ENCODE peak calls at places on chromosomes 3 and 15, in six cellular contexts. E is LHCN-M2, J is A549, D is osteoblast, A is GM12865, B is NCI-H1105 treated with DMSO at 0.1 percent for 48 hours. T is an unnamed sample.

GRCh38 chr15:29057856-29058255 is 172.1 kb downstream of the APBA2 start:
- DNase-seq in E (no peak), J (no peak), D (no peak), A (no peak), B (no peak), T (no peak)

GRCh38 chr15:73388256-73388781 is 19.6 kb upstream of the HCN4 start:
- DNase-seq in E (peak), J (peak), D (peak), A (no peak), B (no peak), T (peak)

GRCh38 chr3:124631727-124632126 is 98.5 kb upstream of the UMPS start:
- DNase-seq in E (no peak), J (no peak), D (no peak), A (no peak), B (no peak), T (no peak)

GRCh38 chr3:169760479-169760878 is 4.4 kb downstream of the TERC start:
- DNase-seq in E (peak), J (peak), D (no peak), A (peak), B (no peak), T (peak)

GRCh38 chr3:181210275-181210674 is 220.7 kb upstream of the DNAJC19 start:
- DNase-seq in E (peak), J (peak), D (no peak), A (peak), B (peak), T (peak)

GRCh38 chr15:24856397-24857093 is 98.2 kb upstream of the SNRPN start:
- DNase-seq in E (no peak), J (no peak), D (no peak), A (no peak), B (no peak), T (no peak)

GRCh38 chr15:90872481-90873184 is 4.2 kb downstream of the FURIN start:
- DNase-seq in E (peak), J (peak), D (peak), A (peak), B (no peak), T (peak)

GRCh38 chr3:20648921-20649381 is 462.9 kb upstream of the SGO1 start:
- DNase-seq in E (no peak), J (no peak), D (no peak), A (no peak), B (no peak), T (peak)

GRCh38 chr15:55823191-55823670 is 80.3 kb upstream of the PRTG start:
- DNase-seq in E (peak), J (no peak), D (no peak), A (no peak), B (peak), T (peak)

GRCh38 chr3:125119752-125120369 is 64.1 kb upstream of the HEG1 start:
- DNase-seq in E (no peak), J (no peak), D (no peak), A (peak), B (no peak), T (peak)

GRCh38 chr3:24722106-24722505 is 227.5 kb upstream of the THRB start:
- DNase-seq in E (no peak), J (no peak), D (no peak), A (no peak), B (no peak), T (no peak)

GRCh38 chr3:45473841-45474240 is 85.5 kb downstream of the LARS2 start:
- DNase-seq in E (peak), J (no peak), D (peak), A (peak), B (no peak), T (no peak)

GRCh38 chr3:12195231-12195630 is 36.5 kb upstream of the TIMP4 start:
- DNase-seq in E (no peak), J (no peak), D (no peak), A (no peak), B (no peak), T (no peak)

T was measured in HCEC 1CT.